ENCODE peak calls at places on chromosomes 2 and 18, in six cellular contexts. One of them, this sample, is unnamed.

GRCh38 chr2:110679337-110679707 is 1.5 kb upstream of the BUB1 start:
- DNase-seq in RPMI8226: no peak
- DNase-seq in T1000: no peak
- DNase-seq in endodermal cell: no peak
- DNase-seq in C1 segment of cervical spinal cord: no peak
- DNase-seq in GM23338: no peak
- DNase-seq in this sample: no peak

GRCh38 chr2:85668009-85668856 is at the start of gene SFTPB:
- DNase-seq in RPMI8226: no peak
- DNase-seq in T1000: no peak
- DNase-seq in C1 segment of cervical spinal cord: no peak
- DNase-seq in GM23338: no peak
- DNase-seq in endodermal cell: no peak
- DNase-seq in this sample: no peak

GRCh38 chr18:75473316-75473715 is 45.8 kb upstream of the SMIM21 start:
- DNase-seq in endodermal cell: no peak
- DNase-seq in T1000: no peak
- DNase-seq in C1 segment of cervical spinal cord: no peak
- DNase-seq in RPMI8226: no peak
- DNase-seq in GM23338: no peak
- DNase-seq in this sample: no peak

GRCh38 chr2:163554864-163555263 is 180.9 kb downstream of the FIGN start:
- DNase-seq in T1000: no peak
- DNase-seq in C1 segment of cervical spinal cord: no peak
- DNase-seq in endodermal cell: no peak
- DNase-seq in GM23338: no peak
- DNase-seq in RPMI8226: no peak
- DNase-seq in this sample: peak

GRCh38 chr2:197215988-197216979 is 94.3 kb downstream of the ANKRD44 start:
- DNase-seq in GM23338: no peak
- DNase-seq in RPMI8226: peak
- DNase-seq in C1 segment of cervical spinal cord: no peak
- DNase-seq in T1000: no peak
- DNase-seq in endodermal cell: no peak
- DNase-seq in this sample: no peak

GRCh38 chr18:22739789-22740188 is 193.3 kb upstream of the RBBP8 start:
- DNase-seq in C1 segment of cervical spinal cord: no peak
- DNase-seq in endodermal cell: no peak
- DNase-seq in RPMI8226: no peak
- DNase-seq in T1000: no peak
- DNase-seq in GM23338: no peak
- DNase-seq in this sample: no peak

GRCh38 chr2:201891676-201892075 is 85.3 kb downstream of the CDK15 start:
- DNase-seq in GM23338: no peak
- DNase-seq in T1000: no peak
- DNase-seq in endodermal cell: no peak
- DNase-seq in C1 segment of cervical spinal cord: no peak
- DNase-seq in RPMI8226: peak
- DNase-seq in this sample: no peak

GRCh38 chr2:86622409-86622877 is 1.2 kb downstream of the RNF103 start:
- DNase-seq in GM23338: peak
- DNase-seq in T1000: no peak
- DNase-seq in C1 segment of cervical spinal cord: no peak
- DNase-seq in endodermal cell: peak
- DNase-seq in RPMI8226: peak
- DNase-seq in this sample: peak

GRCh38 chr2:212619954-212620353 is 81.4 kb upstream of the ERBB4 start:
- DNase-seq in T1000: no peak
- DNase-seq in GM23338: no peak
- DNase-seq in RPMI8226: no peak
- DNase-seq in C1 segment of cervical spinal cord: no peak
- DNase-seq in endodermal cell: no peak
- DNase-seq in this sample: peak

GRCh38 chr2:239106314-239106908 is 258.5 kb downstream of the TWIST2 start:
- DNase-seq in C1 segment of cervical spinal cord: no peak
- DNase-seq in RPMI8226: peak
- DNase-seq in endodermal cell: peak
- DNase-seq in GM23338: peak
- DNase-seq in T1000: no peak
- DNase-seq in this sample: peak

GRCh38 chr2:203673933-203674332 is 32.5 kb upstream of the CD28 start:
- DNase-seq in endodermal cell: no peak
- DNase-seq in GM23338: no peak
- DNase-seq in RPMI8226: peak
- DNase-seq in C1 segment of cervical spinal cord: no peak
- DNase-seq in T1000: no peak
- DNase-seq in this sample: no peak

GRCh38 chr18:48840491-48840877 is 110.3 kb downstream of the SMAD7 start:
- DNase-seq in C1 segment of cervical spinal cord: no peak
- DNase-seq in GM23338: no peak
- DNase-seq in endodermal cell: no peak
- DNase-seq in T1000: no peak
- DNase-seq in RPMI8226: no peak
- DNase-seq in this sample: no peak

GRCh38 chr2:61853086-61853847 is 593 bp downstream of the FAM161A start:
- DNase-seq in C1 segment of cervical spinal cord: no peak
- DNase-seq in endodermal cell: no peak
- DNase-seq in RPMI8226: peak
- DNase-seq in GM23338: peak
- DNase-seq in T1000: no peak
- DNase-seq in this sample: peak

GRCh38 chr2:8676915-8677645 is 4.8 kb upstream of the ID2 start:
- DNase-seq in GM23338: peak
- DNase-seq in C1 segment of cervical spinal cord: no peak
- DNase-seq in endodermal cell: peak
- DNase-seq in T1000: no peak
- DNase-seq in RPMI8226: no peak
- DNase-seq in this sample: no peak

GRCh38 chr2:75309596-75310290 is 110.4 kb upstream of the TACR1 start:
- DNase-seq in T1000: no peak
- DNase-seq in RPMI8226: no peak
- DNase-seq in C1 segment of cervical spinal cord: no peak
- DNase-seq in GM23338: no peak
- DNase-seq in endodermal cell: no peak
- DNase-seq in this sample: peak

GRCh38 chr2:238684362-238685326 is 163.2 kb upstream of the TWIST2 start:
- DNase-seq in C1 segment of cervical spinal cord: no peak
- DNase-seq in GM23338: no peak
- DNase-seq in endodermal cell: no peak
- DNase-seq in RPMI8226: no peak
- DNase-seq in T1000: peak
- DNase-seq in this sample: peak

GRCh38 chr18:48460929-48461583 is 51.9 kb upstream of the ZBTB7C start:
- DNase-seq in C1 segment of cervical spinal cord: no peak
- DNase-seq in endodermal cell: no peak
- DNase-seq in T1000: no peak
- DNase-seq in RPMI8226: no peak
- DNase-seq in GM23338: no peak
- DNase-seq in this sample: no peak